ENCODE peak calls at places on chromosome 19, in seven cellular contexts. One of them, this sample, is unnamed.
A peak's percentile ranks its signal among the peaks of the same experiment; 100 is the strongest.

GRCh38 chr19:5536337-5536894 is 31.3 kb downstream of the TINCR start:
- DNase-seq in SK-N-SH: peak; percentile 83
- DNase-seq in endodermal cell: peak; percentile 97
- DNase-seq in IMR-90: peak; percentile 33
- DNase-seq in prostate gland: peak; percentile 12
- DNase-seq in Peyer's patch: no peak
- DNase-seq in heart left ventricle: peak; percentile 90
- DNase-seq in this sample: no peak

GRCh38 chr19:55442372-55443044 is 592 bp downstream of the SHISA7 start:
- DNase-seq in IMR-90: no peak
- DNase-seq in prostate gland: no peak
- DNase-seq in Peyer's patch: no peak
- DNase-seq in endodermal cell: peak; percentile 79
- DNase-seq in heart left ventricle: no peak
- DNase-seq in SK-N-SH: peak; percentile 59
- DNase-seq in this sample: no peak

GRCh38 chr19:1343026-1343425 is 40.7 kb upstream of the NDUFS7 start:
- DNase-seq in heart left ventricle: no peak
- DNase-seq in IMR-90: no peak
- DNase-seq in endodermal cell: no peak
- DNase-seq in prostate gland: no peak
- DNase-seq in SK-N-SH: no peak
- DNase-seq in Peyer's patch: no peak
- DNase-seq in this sample: no peak

GRCh38 chr19:35262101-35262761 is 6.5 kb upstream of the USF2 start:
- DNase-seq in IMR-90: no peak
- DNase-seq in SK-N-SH: no peak
- DNase-seq in endodermal cell: peak; percentile 49
- DNase-seq in Peyer's patch: peak; percentile 9
- DNase-seq in prostate gland: no peak
- DNase-seq in heart left ventricle: no peak
- DNase-seq in this sample: no peak

GRCh38 chr19:36997152-36997842 is 80.9 kb upstream of the ZNF420 start:
- DNase-seq in Peyer's patch: no peak
- DNase-seq in SK-N-SH: no peak
- DNase-seq in prostate gland: no peak
- DNase-seq in IMR-90: no peak
- DNase-seq in heart left ventricle: no peak
- DNase-seq in endodermal cell: no peak
- DNase-seq in this sample: no peak

GRCh38 chr19:23287620-23288019 is 37.4 kb upstream of the ZNF724 start:
- DNase-seq in IMR-90: no peak
- DNase-seq in Peyer's patch: no peak
- DNase-seq in SK-N-SH: no peak
- DNase-seq in endodermal cell: no peak
- DNase-seq in prostate gland: no peak
- DNase-seq in heart left ventricle: no peak
- DNase-seq in this sample: no peak

GRCh38 chr19:40702337-40703012 is 12.0 kb upstream of the NUMBL start:
- DNase-seq in endodermal cell: peak; percentile 92
- DNase-seq in heart left ventricle: peak; percentile 65
- DNase-seq in IMR-90: no peak
- DNase-seq in Peyer's patch: no peak
- DNase-seq in SK-N-SH: no peak
- DNase-seq in prostate gland: no peak
- DNase-seq in this sample: no peak

GRCh38 chr19:40741527-40742390 is 8.5 kb downstream of the ACTMAP start:
- DNase-seq in heart left ventricle: no peak
- DNase-seq in SK-N-SH: no peak
- DNase-seq in endodermal cell: no peak
- DNase-seq in IMR-90: no peak
- DNase-seq in Peyer's patch: no peak
- DNase-seq in prostate gland: no peak
- DNase-seq in this sample: no peak

GRCh38 chr19:4456843-4457653 is 546 bp downstream of the UBXN6 start:
- DNase-seq in IMR-90: peak; percentile 56
- DNase-seq in SK-N-SH: peak; percentile 98
- DNase-seq in heart left ventricle: peak; percentile 56
- DNase-seq in prostate gland: no peak
- DNase-seq in endodermal cell: peak; percentile 90
- DNase-seq in Peyer's patch: peak; percentile 58
- DNase-seq in this sample: no peak

GRCh38 chr19:40347476-40348124 is 597 bp downstream of the C19orf47 start:
- DNase-seq in SK-N-SH: no peak
- DNase-seq in prostate gland: no peak
- DNase-seq in IMR-90: no peak
- DNase-seq in endodermal cell: no peak
- DNase-seq in heart left ventricle: no peak
- DNase-seq in Peyer's patch: no peak
- DNase-seq in this sample: no peak

GRCh38 chr19:45789035-45789786 is 3.4 kb downstream of the DMWD start:
- DNase-seq in Peyer's patch: no peak
- DNase-seq in IMR-90: no peak
- DNase-seq in SK-N-SH: no peak
- DNase-seq in prostate gland: no peak
- DNase-seq in heart left ventricle: peak; percentile 62
- DNase-seq in endodermal cell: no peak
- DNase-seq in this sample: no peak

GRCh38 chr19:13181747-13182388 is 31.7 kb downstream of the IER2 start:
- DNase-seq in IMR-90: peak; percentile 64
- DNase-seq in SK-N-SH: peak; percentile 60
- DNase-seq in heart left ventricle: peak; percentile 83
- DNase-seq in Peyer's patch: peak; percentile 55
- DNase-seq in endodermal cell: no peak
- DNase-seq in prostate gland: peak; percentile 78
- DNase-seq in this sample: peak; percentile 68

GRCh38 chr19:30696514-30696913 is 324.3 kb downstream of the ZNF536 start:
- DNase-seq in heart left ventricle: no peak
- DNase-seq in SK-N-SH: peak; percentile 52
- DNase-seq in endodermal cell: peak; percentile 95
- DNase-seq in IMR-90: peak; percentile 9
- DNase-seq in prostate gland: no peak
- DNase-seq in Peyer's patch: no peak
- DNase-seq in this sample: peak; percentile 13

GRCh38 chr19:6092329-6093286 is 17.7 kb downstream of the RFX2 start:
- DNase-seq in endodermal cell: peak; percentile 86
- DNase-seq in heart left ventricle: peak; percentile 87
- DNase-seq in IMR-90: peak; percentile 88
- DNase-seq in prostate gland: peak; percentile 89
- DNase-seq in SK-N-SH: no peak
- DNase-seq in Peyer's patch: no peak
- DNase-seq in this sample: peak; percentile 96

GRCh38 chr19:5563008-5563431 is 4.7 kb downstream of the TINCR start:
- DNase-seq in Peyer's patch: no peak
- DNase-seq in IMR-90: no peak
- DNase-seq in endodermal cell: peak; percentile 78
- DNase-seq in prostate gland: no peak
- DNase-seq in heart left ventricle: no peak
- DNase-seq in SK-N-SH: peak; percentile 56
- DNase-seq in this sample: no peak

GRCh38 chr19:6976197-6976596 is 45.0 kb downstream of the MBD3L2B start:
- DNase-seq in prostate gland: no peak
- DNase-seq in IMR-90: no peak
- DNase-seq in heart left ventricle: no peak
- DNase-seq in endodermal cell: no peak
- DNase-seq in Peyer's patch: no peak
- DNase-seq in SK-N-SH: no peak
- DNase-seq in this sample: no peak

GRCh38 chr19:47107953-47108746 is 5.4 kb downstream of the ZC3H4 start:
- DNase-seq in prostate gland: no peak
- DNase-seq in endodermal cell: peak; percentile 51
- DNase-seq in IMR-90: peak; percentile 29
- DNase-seq in Peyer's patch: no peak
- DNase-seq in heart left ventricle: no peak
- DNase-seq in SK-N-SH: no peak
- DNase-seq in this sample: no peak

GRCh38 chr19:10211071-10211470 is 16.3 kb upstream of the DNMT1 start:
- DNase-seq in Peyer's patch: no peak
- DNase-seq in IMR-90: no peak
- DNase-seq in endodermal cell: no peak
- DNase-seq in prostate gland: no peak
- DNase-seq in heart left ventricle: no peak
- DNase-seq in SK-N-SH: no peak
- DNase-seq in this sample: no peak

GRCh38 chr19:55526216-55527196 is 10.4 kb downstream of the SBK2 start:
- DNase-seq in IMR-90: peak; percentile 87
- DNase-seq in endodermal cell: peak; percentile 89
- DNase-seq in prostate gland: peak; percentile 32
- DNase-seq in heart left ventricle: peak; percentile 84
- DNase-seq in Peyer's patch: no peak
- DNase-seq in SK-N-SH: peak; percentile 57
- DNase-seq in this sample: no peak

GRCh38 chr19:11106477-11106876 is 17.2 kb downstream of the LDLR start:
- DNase-seq in SK-N-SH: peak; percentile 87
- DNase-seq in Peyer's patch: no peak
- DNase-seq in prostate gland: no peak
- DNase-seq in endodermal cell: no peak
- DNase-seq in IMR-90: no peak
- DNase-seq in heart left ventricle: peak; percentile 78
- DNase-seq in this sample: no peak

GRCh38 chr19:46402725-46403124 is 10.6 kb downstream of the CCDC8 start:
- DNase-seq in Peyer's patch: no peak
- DNase-seq in prostate gland: no peak
- DNase-seq in heart left ventricle: no peak
- DNase-seq in endodermal cell: no peak
- DNase-seq in IMR-90: no peak
- DNase-seq in SK-N-SH: no peak
- DNase-seq in this sample: no peak

GRCh38 chr19:56141416-56141992 is 417 bp downstream of the ZNF444 start:
- DNase-seq in heart left ventricle: no peak
- DNase-seq in endodermal cell: no peak
- DNase-seq in IMR-90: no peak
- DNase-seq in prostate gland: no peak
- DNase-seq in Peyer's patch: peak; percentile 41
- DNase-seq in SK-N-SH: no peak
- DNase-seq in this sample: no peak

GRCh38 chr19:10748924-10749434 is 31.1 kb downstream of the DNM2 start:
- DNase-seq in heart left ventricle: peak; percentile 77
- DNase-seq in endodermal cell: no peak
- DNase-seq in IMR-90: no peak
- DNase-seq in prostate gland: peak; percentile 39
- DNase-seq in SK-N-SH: peak; percentile 79
- DNase-seq in Peyer's patch: no peak
- DNase-seq in this sample: no peak

GRCh38 chr19:1001538-1002166 is 1.4 kb downstream of the GRIN3B start:
- DNase-seq in heart left ventricle: peak; percentile 60
- DNase-seq in IMR-90: no peak
- DNase-seq in SK-N-SH: peak; percentile 90
- DNase-seq in prostate gland: no peak
- DNase-seq in Peyer's patch: peak; percentile 52
- DNase-seq in endodermal cell: peak; percentile 90
- DNase-seq in this sample: no peak

GRCh38 chr19:56170261-56170660 is 5.5 kb upstream of the GALP start:
- DNase-seq in IMR-90: peak; percentile 43
- DNase-seq in Peyer's patch: no peak
- DNase-seq in heart left ventricle: peak; percentile 50
- DNase-seq in SK-N-SH: no peak
- DNase-seq in prostate gland: no peak
- DNase-seq in endodermal cell: no peak
- DNase-seq in this sample: no peak

GRCh38 chr19:30857966-30858490 is 485.8 kb downstream of the ZNF536 start:
- DNase-seq in heart left ventricle: no peak
- DNase-seq in endodermal cell: peak; percentile 8
- DNase-seq in prostate gland: no peak
- DNase-seq in IMR-90: no peak
- DNase-seq in SK-N-SH: no peak
- DNase-seq in Peyer's patch: no peak
- DNase-seq in this sample: no peak

GRCh38 chr19:29121684-29122083 is 91.3 kb downstream of the UQCRFS1 start:
- DNase-seq in endodermal cell: peak; percentile 88
- DNase-seq in prostate gland: no peak
- DNase-seq in IMR-90: no peak
- DNase-seq in Peyer's patch: no peak
- DNase-seq in SK-N-SH: peak; percentile 32
- DNase-seq in heart left ventricle: no peak
- DNase-seq in this sample: peak; percentile 65

GRCh38 chr19:46999878-47000277 is 19.8 kb upstream of the NPAS1 start:
- DNase-seq in Peyer's patch: no peak
- DNase-seq in IMR-90: no peak
- DNase-seq in heart left ventricle: peak; percentile 27
- DNase-seq in endodermal cell: no peak
- DNase-seq in SK-N-SH: no peak
- DNase-seq in prostate gland: no peak
- DNase-seq in this sample: no peak

GRCh38 chr19:35229601-35230000 is 1.1 kb upstream of the FAM187B start:
- DNase-seq in heart left ventricle: no peak
- DNase-seq in SK-N-SH: no peak
- DNase-seq in endodermal cell: no peak
- DNase-seq in IMR-90: no peak
- DNase-seq in prostate gland: no peak
- DNase-seq in Peyer's patch: peak; percentile 6
- DNase-seq in this sample: no peak

GRCh38 chr19:17237747-17238706 is 7.7 kb downstream of the NR2F6 start:
- DNase-seq in prostate gland: no peak
- DNase-seq in SK-N-SH: no peak
- DNase-seq in endodermal cell: no peak
- DNase-seq in IMR-90: no peak
- DNase-seq in heart left ventricle: no peak
- DNase-seq in Peyer's patch: no peak
- DNase-seq in this sample: no peak
- H3K36me3 ChIP-seq in prostate gland: no peaks in the 10 kb centered on the region
- H3K36me3 ChIP-seq in SK-N-SH: peaks cover 8% of the 10 kb centered on the region
- H3K36me3 ChIP-seq in endodermal cell: peaks cover 51% of the 10 kb centered on the region
- H3K36me3 ChIP-seq in IMR-90: peaks cover 21% of the 10 kb centered on the region
- H3K36me3 ChIP-seq in heart left ventricle: peaks cover 22% of the 10 kb centered on the region
- H3K36me3 ChIP-seq in Peyer's patch: peaks cover 25% of the 10 kb centered on the region
- H3K36me3 ChIP-seq in this sample: peaks cover 8% of the 10 kb centered on the region

DNA sequence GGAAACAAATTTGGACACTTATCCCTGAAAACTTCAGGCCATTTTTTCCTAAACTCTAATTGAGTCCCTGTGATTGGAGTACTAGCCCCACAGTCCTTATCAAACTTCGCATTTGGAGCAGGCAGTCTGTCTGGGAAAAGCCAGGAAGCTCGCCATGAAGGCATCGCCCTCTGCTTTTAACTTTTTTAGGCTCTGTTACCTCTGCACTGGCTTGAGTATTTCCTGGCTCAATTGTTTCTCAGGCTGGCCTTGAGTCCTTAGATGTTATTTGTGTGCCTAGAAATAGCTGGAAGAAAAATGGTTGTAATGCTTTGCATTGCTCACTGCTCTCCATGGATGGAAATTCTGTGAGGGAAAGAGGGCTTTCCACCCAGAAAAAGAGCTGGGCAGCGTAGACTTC is 24.2 kb downstream of the ACTN4 start:
- DNase-seq in heart left ventricle: no peak
- DNase-seq in endodermal cell: no peak
- DNase-seq in SK-N-SH: no peak
- DNase-seq in IMR-90: no peak
- DNase-seq in Peyer's patch: no peak
- DNase-seq in prostate gland: no peak
- DNase-seq in this sample: no peak
- H3K4me1 ChIP-seq in heart left ventricle: peaks cover 90% of the 10 kb centered on the region
- H3K4me1 ChIP-seq in endodermal cell: peaks cover 25% of the 10 kb centered on the region
- H3K4me1 ChIP-seq in SK-N-SH: peaks cover 52% of the 10 kb centered on the region
- H3K4me1 ChIP-seq in IMR-90: peaks cover 57% of the 10 kb centered on the region
- H3K4me1 ChIP-seq in Peyer's patch: peaks cover 11% of the 10 kb centered on the region
- H3K4me1 ChIP-seq in prostate gland: peaks cover 34% of the 10 kb centered on the region
- H3K4me1 ChIP-seq in this sample: peaks cover 83% of the 10 kb centered on the region

GRCh38 chr19:2974342-2974932 is 2.9 kb upstream of the TLE6 start:
- DNase-seq in heart left ventricle: peak; percentile 69
- DNase-seq in prostate gland: no peak
- DNase-seq in endodermal cell: no peak
- DNase-seq in Peyer's patch: no peak
- DNase-seq in SK-N-SH: no peak
- DNase-seq in IMR-90: no peak
- DNase-seq in this sample: peak; percentile 80
- TF ChIP-seq CTCF in heart left ventricle: no peak
- TF ChIP-seq CTCF in prostate gland: no peak
- TF ChIP-seq CTCF in endodermal cell: no peak
- TF ChIP-seq CTCF in Peyer's patch: no peak
- TF ChIP-seq CTCF in SK-N-SH: no peak
- TF ChIP-seq CTCF in IMR-90: no peak
- TF ChIP-seq CTCF in this sample: no peak

GRCh38 chr19:51887522-51888498 is at the start of gene ZNF577:
- DNase-seq in IMR-90: peak; percentile 93
- DNase-seq in SK-N-SH: peak; percentile 67
- DNase-seq in prostate gland: peak; percentile 89
- DNase-seq in Peyer's patch: peak; percentile 73
- DNase-seq in heart left ventricle: peak; percentile 95
- DNase-seq in endodermal cell: peak; percentile 92
- DNase-seq in this sample: peak; percentile 89
- H3K36me3 ChIP-seq in IMR-90: peaks cover 18% of the 10 kb centered on the region
- H3K36me3 ChIP-seq in SK-N-SH: peaks cover 48% of the 10 kb centered on the region
- H3K36me3 ChIP-seq in prostate gland: peaks cover 17% of the 10 kb centered on the region
- H3K36me3 ChIP-seq in Peyer's patch: peaks cover 34% of the 10 kb centered on the region
- H3K36me3 ChIP-seq in heart left ventricle: peaks cover 30% of the 10 kb centered on the region
- H3K36me3 ChIP-seq in endodermal cell: peaks cover 94% of the 10 kb centered on the region
- H3K36me3 ChIP-seq in this sample: peaks cover 56% of the 10 kb centered on the region

This sample was measured in tibial artery.